ENCODE peak calls at places on chromosomes 7 and 10, in four cellular contexts. O is stimulated activated naive CD8-positive, alpha-beta T cell treated with anti-CD3 and anti-CD28 coated beads, Interleukin-15, amount 100 ng/mL, for 72 hours; Z is CD8-positive, alpha-beta T cell; G is sciatic nerve. S is an unnamed sample.

GRCh38 chr7:121436688-121437087 is 40.6 kb upstream of the FAM3C start:
- ATAC-seq in Z (no peak), O (no peak), G (no peak), S (no peak)

GRCh38 chr10:70652761-70653657 is 19.3 kb upstream of the ADAMTS14 start:
- ATAC-seq in O (no peak), Z (no peak), G (peak; percentile 90), S (peak; percentile 28)

GRCh38 chr7:43711503-43711902 is 17.8 kb downstream of the COA1 start:
- ATAC-seq in G (no peak), O (no peak), Z (no peak), S (no peak)

GRCh38 chr10:81874878-81875679 is at the start of gene NRG3:
- ATAC-seq in O (peak; percentile 42), Z (no peak), G (no peak), S (no peak)

GRCh38 chr10:36872702-36873393 is 252.6 kb upstream of the ANKRD30A start:
- ATAC-seq in G (no peak), O (no peak), Z (no peak), S (no peak)

GRCh38 chr7:87199700-87200450 is 19.7 kb downstream of the TMEM243 start:
- ATAC-seq in O (peak; percentile 31), G (no peak), Z (no peak), S (no peak)

GRCh38 chr10:120734476-120735078 is 116.6 kb upstream of the WDR11 start:
- ATAC-seq in G (no peak), O (peak; percentile 34), Z (no peak), S (no peak)

GRCh38 chr10:69087600-69088470 is at the start of gene SRGN:
- ATAC-seq in Z (peak; percentile 57), O (peak; percentile 74), G (peak; percentile 91), S (peak; percentile 64)

GRCh38 chr7:97090761-97091353 is 26.6 kb upstream of the SDHAF3 start:
- ATAC-seq in O (no peak), G (no peak), Z (no peak), S (no peak)

GRCh38 chr10:98910048-98910447 is 325.6 kb downstream of the HPSE2 start:
- ATAC-seq in G (no peak), O (no peak), Z (no peak), S (no peak)

GRCh38 chr10:58384095-58384494 is 1.1 kb upstream of the TFAM start:
- ATAC-seq in Z (peak; percentile 32), G (peak; percentile 29), O (peak; percentile 27), S (no peak)

GRCh38 chr10:3091346-3091787 is 24.0 kb downstream of the PFKP start:
- ATAC-seq in G (no peak), O (peak; percentile 79), Z (no peak), S (peak; percentile 87)

GRCh38 chr7:43721193-43721806 is 8.0 kb downstream of the COA1 start:
- ATAC-seq in Z (peak; percentile 31), G (no peak), O (no peak), S (no peak)

GRCh38 chr10:10462116-10462515 is 555.6 kb upstream of the CELF2 start:
- ATAC-seq in Z (no peak), G (no peak), O (no peak), S (no peak)

GRCh38 chr7:1523208-1523607 is 7.3 kb upstream of the MAFK start:
- ATAC-seq in G (no peak), O (no peak), Z (no peak), S (peak; percentile 88)

S was measured in esophagus mucosa.